ENCODE peak calls at places on chromosomes 7 and 10, in four cellular contexts. Q is sigmoid colon, B is right lobe of liver, N is fibroblast of mammary gland. P is an unnamed sample.

GRCh38 chr7:47488205-47488968 is 93.5 kb downstream of the TNS3 start:
- DNase-seq in Q (peak), B (no peak), N (no peak), P (no peak)

GRCh38 chr7:18552943-18553584 is 57.5 kb downstream of the HDAC9 start:
- DNase-seq in Q (no peak), B (no peak), N (no peak), P (peak)

GRCh38 chr10:47028466-47028865 is 117.2 kb downstream of the PTPN20 start:
- DNase-seq in Q (no peak), B (no peak), N (no peak), P (no peak)

GRCh38 chr10:123019941-123020703 is 11.3 kb downstream of the ACADSB start:
- DNase-seq in Q (no peak), B (no peak), N (no peak), P (no peak)

GRCh38 chr7:6402741-6403140 is 45.0 kb downstream of the DAGLB start:
- DNase-seq in Q (no peak), B (no peak), N (no peak), P (no peak)

GRCh38 chr10:71127019-71127534 is 85.3 kb upstream of the UNC5B start:
- DNase-seq in Q (no peak), B (no peak), N (no peak), P (no peak)

GRCh38 chr7:84722734-84723133 is 464.1 kb downstream of the SEMA3D start:
- DNase-seq in Q (no peak), B (no peak), N (no peak), P (no peak)

GRCh38 chr10:126658928-126659327 is 11.6 kb downstream of the C10orf90 start:
- DNase-seq in Q (no peak), B (no peak), N (no peak), P (no peak)

GRCh38 chr10:71531485-71532446 is 135.0 kb downstream of the CDH23 start:
- DNase-seq in Q (no peak), B (no peak), N (no peak), P (no peak)

GRCh38 chr7:80136276-80137045 is 1.8 kb downstream of the GNAI1 start:
- DNase-seq in Q (no peak), B (no peak), N (peak), P (no peak)

GRCh38 chr10:46545861-46546590 is 10.4 kb downstream of the GPRIN2 start:
- DNase-seq in Q (peak), B (peak), N (no peak), P (no peak)

GRCh38 chr7:158832994-158833393 is 3.7 kb upstream of the ESYT2 start:
- DNase-seq in Q (no peak), B (no peak), N (no peak), P (no peak)
- H3K4me3 ChIP-seq in Q (no peak), B (no peak), N (no peak), P (no peak)

GRCh38 chr10:64007157-64007556 is 486.0 kb downstream of the REEP3 start:
- DNase-seq in Q (no peak), B (no peak), N (no peak), P (no peak)

GRCh38 chr10:64014281-64014680 is 493.1 kb downstream of the REEP3 start:
- DNase-seq in Q (no peak), B (no peak), N (no peak), P (no peak)

DNA sequence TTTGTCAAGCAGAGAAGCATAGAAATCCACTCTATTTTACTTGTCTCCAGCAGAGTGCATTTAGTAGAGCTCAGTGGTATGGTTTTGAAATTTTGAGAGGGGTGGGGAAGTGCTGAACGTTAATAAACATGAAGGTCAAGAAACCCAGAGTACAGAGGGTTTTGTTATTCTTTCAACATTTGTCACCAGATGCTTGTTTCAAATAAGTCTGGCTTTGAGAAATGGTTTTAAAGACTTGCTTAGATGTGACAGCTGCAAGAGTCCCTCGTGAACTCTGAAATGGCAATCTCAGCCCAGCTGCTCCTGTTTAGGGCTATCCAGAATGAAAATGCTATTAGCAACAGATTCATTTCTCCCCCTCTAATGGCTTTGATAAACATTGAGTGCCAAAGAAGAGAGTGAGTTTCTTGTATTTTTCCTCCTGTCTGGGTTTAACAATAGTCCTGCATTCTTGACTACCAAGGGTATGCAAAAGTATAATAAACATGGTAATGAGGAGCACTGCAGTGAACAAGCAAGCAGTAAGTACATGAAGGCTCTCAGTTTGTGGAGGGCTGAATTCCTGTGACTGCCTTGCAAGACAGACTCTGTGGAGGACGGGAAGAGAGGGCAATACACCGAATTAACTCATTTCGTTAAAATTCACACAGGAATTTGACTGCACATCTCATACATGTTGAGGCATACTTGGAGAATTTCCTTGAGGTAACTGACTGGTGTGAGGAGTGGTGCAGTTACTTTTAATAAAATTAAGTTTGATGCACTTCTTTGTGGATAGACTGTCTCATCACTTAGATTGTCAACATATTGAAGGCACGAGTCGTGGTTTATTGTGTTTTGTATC is 490.9 kb downstream of the REEP3 start:
- DNase-seq in Q (no peak), B (no peak), N (no peak), P (no peak)
- H3K4me3 ChIP-seq in Q (no peak), B (no peak), N (no peak), P (no peak)

GRCh38 chr10:17316488-17317170 is 88.6 kb downstream of the VIM start:
- DNase-seq in Q (no peak), B (no peak), N (no peak), P (no peak)
- H3K4me3 ChIP-seq in Q (no peak), B (no peak), N (no peak), P (no peak)

DNA sequence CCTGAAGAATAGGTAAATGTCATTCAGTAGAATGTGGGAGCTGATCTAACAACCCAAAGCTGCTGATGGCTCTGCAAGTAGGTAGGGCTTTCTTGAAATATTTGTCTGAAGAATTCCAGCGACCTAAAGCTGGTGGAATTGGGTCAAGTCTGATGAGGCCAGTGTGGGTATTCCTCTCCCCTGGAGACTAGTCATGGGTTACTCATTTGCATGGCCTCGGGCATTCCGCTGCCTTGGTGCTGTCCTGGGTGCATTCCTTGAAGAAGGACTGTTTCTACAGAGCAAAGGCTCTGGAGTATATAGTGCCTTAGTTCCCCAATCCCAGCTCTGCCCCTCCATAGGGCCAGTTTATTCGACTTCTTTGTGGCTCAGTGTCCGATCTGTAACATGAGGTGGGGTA is 19.2 kb downstream of the PDK4 start:
- DNase-seq in Q (no peak), B (no peak), N (no peak), P (no peak)
- H3K4me3 ChIP-seq in Q (no peak), B (no peak), N (no peak), P (no peak)

P was measured in foreskin fibroblast.